ENCODE peak calls at places on chromosomes 1 and 21, in seven cellular contexts. H, M, U, Y, S, B and T are unnamed samples.

GRCh38 chr1:113452921-113453770 is 62.8 kb downstream of the MAGI3 start:
- DNase-seq in H (no peak), M (no peak), U (peak), Y (no peak), S (no peak), B (no peak), T (peak)

GRCh38 chr1:21913763-21914162 is 23.3 kb downstream of the HSPG2 start:
- DNase-seq in H (no peak), M (no peak), U (no peak), Y (no peak), S (no peak), B (no peak), T (no peak)

GRCh38 chr1:6809461-6809860 is 24.2 kb downstream of the CAMTA1 start:
- DNase-seq in H (no peak), M (no peak), U (no peak), Y (no peak), S (no peak), B (no peak), T (no peak)

GRCh38 chr1:228955691-228956090 is 220.4 kb downstream of the RHOU start:
- DNase-seq in H (peak), M (no peak), U (no peak), Y (no peak), S (no peak), B (no peak), T (peak)

GRCh38 chr1:66265796-66266195 is 268.2 kb upstream of the SGIP1 start:
- DNase-seq in H (no peak), M (no peak), U (no peak), Y (no peak), S (no peak), B (no peak), T (peak)

GRCh38 chr21:18677632-18678031 is 274.0 kb upstream of the TMPRSS15 start:
- DNase-seq in H (no peak), M (no peak), U (no peak), Y (no peak), S (no peak), B (no peak), T (no peak)

GRCh38 chr1:115329965-115330364 is 8.1 kb downstream of the NGF start:
- DNase-seq in H (no peak), M (no peak), U (no peak), Y (no peak), S (no peak), B (no peak), T (no peak)

GRCh38 chr1:166839600-166840308 is 479 bp downstream of the POGK start:
- DNase-seq in H (peak), M (no peak), U (peak), Y (peak), S (peak), B (peak), T (peak)

GRCh38 chr1:18481921-18482701 is 1.4 kb downstream of the KLHDC7A start:
- DNase-seq in H (peak), M (no peak), U (no peak), Y (no peak), S (no peak), B (no peak), T (no peak)

GRCh38 chr21:40345700-40346099 is 478.5 kb downstream of the PCP4 start:
- DNase-seq in H (no peak), M (no peak), U (no peak), Y (no peak), S (no peak), B (no peak), T (no peak)

GRCh38 chr1:150549496-150550221 is 451 bp downstream of the ADAMTSL4 start:
- DNase-seq in H (peak), M (no peak), U (no peak), Y (peak), S (peak), B (peak), T (no peak)

GRCh38 chr21:35509004-35509704 is 460.1 kb upstream of the RUNX1 start:
- DNase-seq in H (no peak), M (no peak), U (no peak), Y (no peak), S (no peak), B (no peak), T (no peak)

GRCh38 chr1:107196973-107197562 is 56.2 kb downstream of the NTNG1 start:
- DNase-seq in H (peak), M (no peak), U (peak), Y (no peak), S (no peak), B (no peak), T (no peak)

GRCh38 chr1:190244406-190244805 is 233.3 kb downstream of the BRINP3 start:
- DNase-seq in H (no peak), M (no peak), U (no peak), Y (no peak), S (no peak), B (no peak), T (no peak)

GRCh38 chr1:39631361-39632331 is 7.8 kb downstream of the HEYL start:
- DNase-seq in H (no peak), M (no peak), U (no peak), Y (no peak), S (no peak), B (no peak), T (no peak)

GRCh38 chr1:147641695-147642592 is 28.4 kb downstream of the ACP6 start:
- DNase-seq in H (peak), M (no peak), U (peak), Y (peak), S (no peak), B (no peak), T (peak)

GRCh38 chr21:15051652-15052554 is 12.9 kb downstream of the NRIP1 start:
- DNase-seq in H (no peak), M (no peak), U (peak), Y (no peak), S (no peak), B (no peak), T (peak)

GRCh38 chr1:116513956-116514355 is 56.9 kb downstream of the CD58 start:
- DNase-seq in H (no peak), M (no peak), U (no peak), Y (no peak), S (peak), B (no peak), T (no peak)

GRCh38 chr21:17576080-17576835 is 36.4 kb downstream of the BTG3 start:
- DNase-seq in H (no peak), M (no peak), U (no peak), Y (no peak), S (no peak), B (no peak), T (no peak)

DNA sequence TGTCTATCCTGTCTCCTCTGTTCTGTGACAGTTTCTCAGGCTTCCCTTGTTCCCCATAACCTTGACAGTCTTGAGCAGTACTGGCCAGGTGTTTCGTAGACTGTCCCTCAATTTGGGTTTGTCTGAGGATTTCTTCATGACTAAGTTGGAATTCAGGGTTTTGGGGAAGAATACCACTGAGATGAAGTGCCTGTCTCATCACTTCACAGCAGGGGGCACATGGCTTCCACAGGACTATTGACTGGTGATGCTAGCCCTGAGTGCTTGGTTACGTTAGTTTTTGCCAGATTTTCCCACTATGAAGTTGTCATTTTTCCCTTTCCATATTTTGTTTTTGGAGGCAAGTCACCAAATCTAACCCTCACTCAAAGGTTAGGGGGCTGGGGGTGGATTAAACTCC is 45.7 kb downstream of the CDCP2 start:
- DNase-seq in H (peak), M (peak), U (no peak), Y (no peak), S (no peak), B (no peak), T (no peak)
- TF ChIP-seq CTCF in H (no peak), M (no peak), U (no peak), Y (no peak), S (no peak), B (no peak), T (peak)

GRCh38 chr1:56958526-56958925 is 7.3 kb downstream of the C8B start:
- DNase-seq in H (no peak), M (no peak), U (no peak), Y (no peak), S (no peak), B (no peak), T (peak)
- TF ChIP-seq CTCF in H (no peak), M (no peak), U (no peak), Y (no peak), S (no peak), B (no peak), T (no peak)

DNA sequence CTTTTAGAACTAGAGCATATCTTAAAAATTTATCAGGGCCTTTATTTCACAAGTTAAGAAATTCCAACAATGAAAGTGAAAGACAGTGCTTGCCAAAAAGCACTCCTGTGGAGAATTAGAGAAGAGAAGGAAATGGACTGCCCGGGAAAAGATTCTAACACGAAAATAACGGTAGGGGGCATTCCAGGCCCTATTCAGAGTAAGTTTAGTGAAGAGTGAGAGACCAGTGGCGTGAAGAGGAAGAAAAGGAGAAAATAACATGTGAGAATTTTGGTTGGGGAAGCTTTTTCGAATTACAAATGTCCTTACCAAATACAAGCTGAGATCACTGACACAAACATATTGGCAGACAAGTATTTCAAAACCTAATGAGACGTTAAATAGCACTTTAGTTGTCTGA is 38.4 kb upstream of the RBM34 start:
- DNase-seq in H (peak), M (no peak), U (no peak), Y (no peak), S (no peak), B (no peak), T (peak)
- TF ChIP-seq CTCF in H (peak), M (no peak), U (no peak), Y (peak), S (no peak), B (no peak), T (peak)

GRCh38 chr1:67853704-67854103 is 20.4 kb upstream of the GNG12 start:
- DNase-seq in H (peak), M (no peak), U (peak), Y (no peak), S (peak), B (no peak), T (peak)

GRCh38 chr1:67847466-67847865 is 14.2 kb upstream of the GNG12 start:
- DNase-seq in H (no peak), M (no peak), U (no peak), Y (no peak), S (no peak), B (no peak), T (no peak)

GRCh38 chr1:67850611-67851075 is 17.4 kb upstream of the GNG12 start:
- DNase-seq in H (no peak), M (peak), U (peak), Y (peak), S (peak), B (peak), T (peak)

GRCh38 chr1:67851800-67852199 is 18.5 kb upstream of the GNG12 start:
- DNase-seq in H (no peak), M (no peak), U (no peak), Y (no peak), S (no peak), B (no peak), T (no peak)

GRCh38 chr1:67850151-67850551 is 16.9 kb upstream of the GNG12 start:
- DNase-seq in H (peak), M (no peak), U (no peak), Y (no peak), S (no peak), B (no peak), T (peak)
- TF ChIP-seq CTCF in H (peak), M (peak), U (peak), Y (peak), S (peak), B (peak), T (peak)

GRCh38 chr1:108961198-108961597 is 2.1 kb downstream of the CLCC1 start:
- DNase-seq in H (no peak), M (no peak), U (no peak), Y (no peak), S (no peak), B (no peak), T (no peak)
- TF ChIP-seq CTCF in H (no peak), M (no peak), U (no peak), Y (no peak), S (no peak), B (no peak), T (no peak)

GRCh38 chr1:156439771-156440183 is 60.8 kb downstream of the MEF2D start:
- DNase-seq in H (peak), M (no peak), U (no peak), Y (no peak), S (no peak), B (no peak), T (no peak)

GRCh38 chr1:156448134-156448967 is 52.2 kb downstream of the MEF2D start:
- DNase-seq in H (peak), M (no peak), U (no peak), Y (no peak), S (no peak), B (no peak), T (no peak)

GRCh38 chr1:156445789-156446263 is 54.7 kb downstream of the MEF2D start:
- DNase-seq in H (peak), M (peak), U (peak), Y (peak), S (peak), B (peak), T (peak)

GRCh38 chr1:156440689-156441437 is 59.7 kb downstream of the MEF2D start:
- DNase-seq in H (peak), M (no peak), U (no peak), Y (no peak), S (no peak), B (no peak), T (no peak)

GRCh38 chr1:156444407-156445001 is 56.1 kb downstream of the MEF2D start:
- DNase-seq in H (peak), M (no peak), U (no peak), Y (no peak), S (no peak), B (no peak), T (peak)
- TF ChIP-seq CTCF in H (peak), M (no peak), U (peak), Y (no peak), S (no peak), B (no peak), T (peak)

GRCh38 chr1:89633103-89633744 is at the start of gene LRRC8C:
- DNase-seq in H (no peak), M (no peak), U (peak), Y (peak), S (no peak), B (peak), T (peak)
- TF ChIP-seq CTCF in H (peak), M (no peak), U (no peak), Y (no peak), S (no peak), B (no peak), T (no peak)

DNA sequence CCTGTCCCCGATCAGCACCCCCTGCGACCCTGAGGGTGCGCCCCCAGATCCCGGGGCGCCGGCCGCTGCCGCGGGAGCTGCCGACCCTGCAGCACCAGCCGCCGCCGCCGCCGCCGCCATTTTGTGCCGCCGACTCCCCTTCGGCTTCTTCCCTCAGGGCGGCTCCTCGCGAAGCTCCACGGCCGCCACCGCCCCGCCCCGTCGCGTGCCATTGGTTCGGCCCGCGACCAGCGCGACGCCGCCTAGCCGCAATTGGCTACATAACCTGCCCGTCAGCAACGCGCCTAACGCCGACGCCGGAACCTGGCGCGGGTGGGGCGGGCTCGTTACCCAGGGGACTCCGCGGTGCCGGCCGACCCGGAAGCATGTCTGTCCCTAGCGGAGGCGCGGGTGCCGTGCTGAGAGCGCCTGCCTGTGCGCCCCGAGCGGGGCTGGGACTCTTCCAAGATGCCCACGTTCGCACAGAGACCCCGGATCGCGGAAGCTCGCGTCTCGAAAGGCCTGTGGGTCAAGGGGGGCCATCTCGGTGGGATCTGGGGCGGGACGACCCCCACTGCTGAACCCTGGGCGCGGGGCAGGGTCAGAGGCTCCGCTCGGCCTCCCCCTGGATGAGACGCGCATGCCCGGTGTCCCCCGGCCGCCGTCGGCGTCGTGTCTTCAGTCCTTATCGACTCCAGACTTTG is at the start of gene CCNL2:
- DNase-seq in H (peak), M (peak), U (peak), Y (peak), S (peak), B (peak), T (peak)
- TF ChIP-seq CTCF in H (peak), M (peak), U (peak), Y (peak), S (peak), B (peak), T (peak)